ENCODE peak calls at places on chromosomes 5 and 9, in ten cellular contexts. T is IMR-90, J is gastrocnemius medialis, R is endothelial cell of umbilical vein, X is Peyer's patch, B is transverse colon, C is esophagus squamous epithelium, A is breast epithelium, W is heart left ventricle, N is esophagus muscularis mucosa. F is an unnamed sample. For H3K4me1, the result is how much of the 10 kb centered on the place peaks cover.

GRCh38 chr5:21654-22233 is 70.2 kb upstream of the PLEKHG4B start:
- DNase-seq in T (peak), N (no peak), B (no peak), J (no peak), R (no peak), X (no peak), A (no peak), W (no peak), C (no peak), F (no peak)

GRCh38 chr9:111743275-111743674 is 51.5 kb downstream of the SHOC1 start:
- DNase-seq in B (no peak), X (no peak), A (no peak), J (no peak), R (peak), C (no peak), N (no peak), T (peak), W (no peak), F (no peak)

GRCh38 chr5:132729896-132730295 is 7.5 kb downstream of the KIF3A start:
- DNase-seq in T (no peak), A (no peak), X (no peak), B (no peak), W (no peak), N (no peak), C (no peak), J (no peak), R (no peak), F (no peak)

GRCh38 chr5:133406208-133406607 is 206.1 kb downstream of the FSTL4 start:
- DNase-seq in J (no peak), A (no peak), C (no peak), W (no peak), X (no peak), N (no peak), R (no peak), T (no peak), B (no peak), F (peak)

GRCh38 chr5:3417376-3417943 is 178.2 kb upstream of the IRX1 start:
- DNase-seq in J (no peak), N (no peak), T (no peak), X (no peak), W (no peak), R (no peak), B (no peak), A (no peak), C (no peak), F (no peak)

GRCh38 chr9:34550681-34551270 is 28.0 kb upstream of the ENHO start:
- DNase-seq in W (no peak), J (no peak), A (no peak), N (no peak), C (no peak), T (no peak), R (no peak), X (peak), B (no peak), F (no peak)

GRCh38 chr5:149775785-149776184 is 45.7 kb downstream of the PPARGC1B start:
- DNase-seq in B (no peak), N (no peak), X (no peak), T (no peak), R (no peak), W (no peak), J (no peak), C (no peak), A (no peak), F (no peak)

GRCh38 chr5:38471709-38472108 is 84.7 kb downstream of the LIFR start:
- DNase-seq in A (no peak), B (no peak), J (no peak), C (no peak), W (no peak), R (no peak), T (no peak), N (peak), X (no peak), F (no peak)

GRCh38 chr9:30673132-30673531 is 1711.3 kb upstream of the ACO1 start:
- DNase-seq in T (no peak), R (no peak), X (no peak), B (no peak), A (no peak), J (no peak), W (no peak), N (no peak), C (no peak), F (no peak)

GRCh38 chr5:151427258-151427657 is 20.1 kb upstream of the SLC36A1 start:
- DNase-seq in R (no peak), T (no peak), N (peak), J (no peak), X (no peak), W (no peak), C (no peak), A (no peak), B (no peak), F (no peak)

GRCh38 chr5:141757402-141757801 is 75.4 kb upstream of the ARAP3 start:
- DNase-seq in C (no peak), X (peak), R (peak), A (no peak), W (no peak), N (no peak), T (peak), J (no peak), B (peak), F (no peak)

GRCh38 chr9:95157491-95158151 is 159.9 kb downstream of the FANCC start:
- DNase-seq in W (peak), T (peak), J (peak), C (no peak), B (peak), R (peak), A (no peak), X (no peak), N (no peak), F (peak)

GRCh38 chr5:133423618-133424282 is 188.6 kb downstream of the FSTL4 start:
- DNase-seq in C (no peak), W (peak), A (peak), J (peak), N (peak), T (peak), X (peak), B (peak), R (peak), F (peak)

GRCh38 chr5:39199335-39199734 is 20.0 kb downstream of the FYB1 start:
- DNase-seq in R (no peak), T (no peak), B (no peak), C (no peak), W (no peak), X (no peak), J (no peak), A (no peak), N (peak), F (no peak)

GRCh38 chr9:31137151-31137849 is 1247.1 kb upstream of the ACO1 start:
- DNase-seq in C (no peak), W (no peak), A (no peak), N (no peak), R (no peak), J (no peak), T (peak), X (no peak), B (no peak), F (no peak)

DNA sequence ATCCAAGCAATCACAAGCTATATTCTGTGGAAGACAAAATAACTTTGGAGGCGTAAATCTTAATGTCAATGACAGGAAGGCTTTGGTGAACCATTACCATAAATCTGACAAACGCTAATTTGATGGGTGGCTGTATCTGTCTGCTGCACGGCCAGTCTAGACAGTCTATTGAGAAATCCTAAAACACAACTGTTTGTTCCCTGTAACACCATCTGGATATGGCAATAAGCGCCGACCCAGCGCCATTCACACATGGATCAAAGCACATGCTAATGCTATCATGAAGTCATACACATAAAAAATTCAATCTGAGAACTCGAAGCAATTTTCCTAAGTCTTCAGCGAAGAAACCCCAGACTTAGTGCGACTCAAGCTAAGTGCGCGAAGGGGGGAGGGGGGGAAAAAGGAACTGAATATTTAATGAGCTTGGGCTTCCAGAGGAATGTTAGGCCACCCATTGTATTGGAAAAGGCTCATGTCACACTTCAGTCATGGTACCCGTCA is 95.1 kb downstream of the ARL15 start:
- DNase-seq in W (no peak), X (no peak), T (no peak), J (no peak), A (no peak), R (no peak), N (peak), C (no peak), B (no peak), F (no peak)
- H3K4me1 ChIP-seq in W (under half), X (under half), T (under half), J (under half), A (under half), R (under half), N (under half), C (under half), B (under half), F (under half)

GRCh38 chr5:91521313-91521712 is 138.2 kb upstream of the ARRDC3 start:
- DNase-seq in B (no peak), X (no peak), T (no peak), W (no peak), J (no peak), R (no peak), C (no peak), A (no peak), N (no peak), F (no peak)
- TF ChIP-seq POLR2A in B (no peak), X (no peak), T (no peak), W (no peak), J (no peak), R (no peak), C (no peak), A (no peak), N (no peak), F (no peak)

GRCh38 chr5:143398451-143399237 is 4.8 kb downstream of the NR3C1 start:
- DNase-seq in A (no peak), C (no peak), B (no peak), R (peak), X (no peak), T (peak), J (no peak), W (no peak), N (no peak), F (no peak)

GRCh38 chr5:143395638-143396352 is 7.7 kb downstream of the NR3C1 start:
- DNase-seq in C (no peak), R (no peak), B (no peak), N (no peak), A (no peak), T (no peak), J (no peak), W (no peak), X (no peak), F (no peak)

GRCh38 chr5:143396353-143396940 is 7.0 kb downstream of the NR3C1 start:
- DNase-seq in J (no peak), C (no peak), N (no peak), X (no peak), T (no peak), R (peak), B (no peak), A (no peak), W (no peak), F (no peak)

GRCh38 chr5:143398053-143398355 is 5.5 kb downstream of the NR3C1 start:
- DNase-seq in A (no peak), X (no peak), N (no peak), J (no peak), T (no peak), R (peak), C (no peak), W (no peak), B (no peak), F (no peak)

GRCh38 chr5:143397302-143398052 is 6.0 kb downstream of the NR3C1 start:
- DNase-seq in N (no peak), X (no peak), R (peak), A (no peak), J (no peak), T (no peak), C (no peak), B (no peak), W (no peak), F (no peak)
- H3K4me1 ChIP-seq in N (half or more), X (under half), R (half or more), A (under half), J (half or more), T (under half), C (half or more), B (half or more), W (half or more), F (half or more)

GRCh38 chr9:92767078-92768054 is 2.7 kb upstream of the BICD2 start:
- DNase-seq in B (no peak), X (no peak), T (no peak), R (no peak), J (no peak), W (no peak), N (no peak), C (no peak), A (no peak), F (no peak)

GRCh38 chr9:92764381-92764987 is at the start of gene BICD2:
- DNase-seq in C (no peak), B (no peak), X (no peak), W (no peak), N (no peak), J (no peak), R (peak), T (no peak), A (peak), F (no peak)

GRCh38 chr9:92763721-92764380 is 782 bp downstream of the BICD2 start:
- DNase-seq in J (no peak), C (no peak), X (peak), W (peak), B (peak), T (no peak), N (no peak), A (no peak), R (peak), F (peak)

GRCh38 chr9:92762781-92763708 is 1.6 kb downstream of the BICD2 start:
- DNase-seq in W (no peak), A (no peak), X (no peak), N (no peak), B (no peak), T (no peak), R (no peak), J (no peak), C (no peak), F (no peak)

GRCh38 chr9:92764988-92765936 is 629 bp upstream of the BICD2 start:
- DNase-seq in A (peak), T (peak), B (peak), C (peak), R (peak), X (peak), N (peak), W (peak), J (peak), F (peak)
- TF ChIP-seq POLR2A in A (peak), T (peak), B (peak), C (peak), R (peak), X (peak), N (peak), W (peak), J (peak), F (peak)

GRCh38 chr5:136014049-136014516 is 14.7 kb upstream of the TGFBI start:
- DNase-seq in T (no peak), J (no peak), R (no peak), W (no peak), B (no peak), N (no peak), A (no peak), C (no peak), X (no peak), F (no peak)

GRCh38 chr5:136013559-136013958 is 15.2 kb upstream of the TGFBI start:
- DNase-seq in J (no peak), X (no peak), B (no peak), T (no peak), N (no peak), C (no peak), W (no peak), A (no peak), R (no peak), F (no peak)

GRCh38 chr5:136016945-136017530 is 11.8 kb upstream of the TGFBI start:
- DNase-seq in N (no peak), A (no peak), T (peak), C (no peak), W (peak), X (no peak), J (no peak), B (no peak), R (peak), F (peak)

GRCh38 chr5:136014976-136015375 is 13.8 kb upstream of the TGFBI start:
- DNase-seq in C (no peak), B (no peak), X (no peak), R (no peak), W (no peak), J (no peak), N (no peak), A (no peak), T (no peak), F (no peak)

GRCh38 chr5:136015966-136016365 is 12.8 kb upstream of the TGFBI start:
- DNase-seq in R (no peak), J (no peak), B (no peak), T (no peak), C (no peak), W (no peak), N (no peak), X (no peak), A (no peak), F (no peak)
- H3K4me1 ChIP-seq in R (under half), J (under half), B (under half), T (under half), C (half or more), W (under half), N (half or more), X (under half), A (under half), F (under half)

DNA sequence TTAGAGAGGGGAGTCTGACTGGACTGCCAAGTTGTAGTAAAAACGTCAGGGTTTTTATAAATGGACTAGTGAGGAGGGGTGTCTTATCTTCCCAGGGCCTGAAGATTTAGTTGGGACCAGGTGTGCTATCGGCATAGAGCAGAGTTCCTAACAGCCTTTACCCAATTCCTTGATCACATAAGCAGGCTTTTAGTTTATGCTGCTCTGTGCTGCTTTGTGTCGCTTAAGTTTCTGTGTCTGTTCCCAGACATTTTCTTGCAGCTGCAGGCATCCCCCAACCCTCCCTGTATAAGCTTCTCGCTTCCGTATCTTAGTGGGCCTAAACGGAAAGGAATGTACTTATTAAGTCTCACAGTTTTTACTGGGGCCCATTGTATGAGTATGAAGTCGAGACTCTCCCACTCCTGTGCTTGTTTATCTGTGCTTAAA is 2.6 kb upstream of the SMC5 start:
- DNase-seq in N (no peak), R (peak), T (peak), X (no peak), J (no peak), W (no peak), A (no peak), C (no peak), B (no peak), F (no peak)
- TF ChIP-seq POLR2A in N (no peak), R (peak), T (peak), X (no peak), J (no peak), W (no peak), A (no peak), C (no peak), B (no peak), F (no peak)

F was measured in adrenal gland.